ENCODE peak calls at places on chromosomes 3 and 15, in nine cellular contexts. One of them, this sample, is unnamed. For H3K27me3, the result is how much of the 10 kb centered on the place peaks cover.

GRCh38 chr3:25587526-25587925 is 77.2 kb downstream of the TOP2B start:
- DNase-seq in tibial artery: no peak
- DNase-seq in Peyer's patch: no peak
- DNase-seq in right atrium auricular region: no peak
- DNase-seq in CD4-positive, CD25-positive, alpha-beta regulatory T cell: no peak
- DNase-seq in AG04450: no peak
- DNase-seq in colonic mucosa: no peak
- DNase-seq in H7: no peak
- DNase-seq in heart left ventricle: no peak
- DNase-seq in this sample: no peak

GRCh38 chr3:106309274-106309673 is 440.5 kb upstream of the CBLB start:
- DNase-seq in right atrium auricular region: no peak
- DNase-seq in CD4-positive, CD25-positive, alpha-beta regulatory T cell: no peak
- DNase-seq in tibial artery: no peak
- DNase-seq in colonic mucosa: no peak
- DNase-seq in H7: peak
- DNase-seq in heart left ventricle: no peak
- DNase-seq in AG04450: no peak
- DNase-seq in Peyer's patch: no peak
- DNase-seq in this sample: no peak

GRCh38 chr3:81886081-81886480 is 124.6 kb upstream of the GBE1 start:
- DNase-seq in CD4-positive, CD25-positive, alpha-beta regulatory T cell: no peak
- DNase-seq in right atrium auricular region: no peak
- DNase-seq in heart left ventricle: no peak
- DNase-seq in colonic mucosa: no peak
- DNase-seq in Peyer's patch: no peak
- DNase-seq in tibial artery: no peak
- DNase-seq in H7: no peak
- DNase-seq in AG04450: no peak
- DNase-seq in this sample: no peak

GRCh38 chr3:157501863-157502262 is 1.4 kb downstream of the VEPH1 start:
- DNase-seq in right atrium auricular region: no peak
- DNase-seq in colonic mucosa: no peak
- DNase-seq in heart left ventricle: no peak
- DNase-seq in AG04450: no peak
- DNase-seq in CD4-positive, CD25-positive, alpha-beta regulatory T cell: no peak
- DNase-seq in H7: peak
- DNase-seq in tibial artery: no peak
- DNase-seq in Peyer's patch: no peak
- DNase-seq in this sample: no peak

GRCh38 chr3:37204314-37204713 is 29.9 kb upstream of the LRRFIP2 start:
- DNase-seq in AG04450: no peak
- DNase-seq in colonic mucosa: no peak
- DNase-seq in tibial artery: no peak
- DNase-seq in H7: no peak
- DNase-seq in heart left ventricle: no peak
- DNase-seq in CD4-positive, CD25-positive, alpha-beta regulatory T cell: no peak
- DNase-seq in Peyer's patch: no peak
- DNase-seq in right atrium auricular region: no peak
- DNase-seq in this sample: no peak

GRCh38 chr3:129599607-129600006 is 6.9 kb downstream of the PLXND1 start:
- DNase-seq in Peyer's patch: peak
- DNase-seq in right atrium auricular region: peak
- DNase-seq in CD4-positive, CD25-positive, alpha-beta regulatory T cell: no peak
- DNase-seq in AG04450: no peak
- DNase-seq in colonic mucosa: no peak
- DNase-seq in H7: peak
- DNase-seq in heart left ventricle: peak
- DNase-seq in tibial artery: peak
- DNase-seq in this sample: no peak

GRCh38 chr3:23264413-23264812 is 61.3 kb downstream of the UBE2E2 start:
- DNase-seq in Peyer's patch: no peak
- DNase-seq in right atrium auricular region: no peak
- DNase-seq in colonic mucosa: no peak
- DNase-seq in H7: no peak
- DNase-seq in tibial artery: no peak
- DNase-seq in CD4-positive, CD25-positive, alpha-beta regulatory T cell: no peak
- DNase-seq in heart left ventricle: no peak
- DNase-seq in AG04450: peak
- DNase-seq in this sample: no peak

GRCh38 chr3:39407773-39408492 is 1.4 kb downstream of the RPSA start:
- DNase-seq in tibial artery: no peak
- DNase-seq in AG04450: no peak
- DNase-seq in CD4-positive, CD25-positive, alpha-beta regulatory T cell: no peak
- DNase-seq in heart left ventricle: no peak
- DNase-seq in colonic mucosa: no peak
- DNase-seq in Peyer's patch: no peak
- DNase-seq in right atrium auricular region: no peak
- DNase-seq in H7: no peak
- DNase-seq in this sample: no peak

GRCh38 chr15:86863226-86863915 is 783.7 kb downstream of the AGBL1 start:
- DNase-seq in H7: no peak
- DNase-seq in AG04450: no peak
- DNase-seq in right atrium auricular region: no peak
- DNase-seq in heart left ventricle: peak
- DNase-seq in CD4-positive, CD25-positive, alpha-beta regulatory T cell: no peak
- DNase-seq in Peyer's patch: no peak
- DNase-seq in tibial artery: no peak
- DNase-seq in colonic mucosa: no peak
- DNase-seq in this sample: no peak

GRCh38 chr15:48355377-48355776 is 24.1 kb downstream of the DUT start:
- DNase-seq in right atrium auricular region: no peak
- DNase-seq in tibial artery: no peak
- DNase-seq in Peyer's patch: no peak
- DNase-seq in CD4-positive, CD25-positive, alpha-beta regulatory T cell: no peak
- DNase-seq in heart left ventricle: peak
- DNase-seq in H7: peak
- DNase-seq in AG04450: no peak
- DNase-seq in colonic mucosa: no peak
- DNase-seq in this sample: peak

GRCh38 chr3:72230774-72231379 is 445.9 kb upstream of the PROK2 start:
- DNase-seq in Peyer's patch: no peak
- DNase-seq in AG04450: no peak
- DNase-seq in colonic mucosa: no peak
- DNase-seq in H7: no peak
- DNase-seq in CD4-positive, CD25-positive, alpha-beta regulatory T cell: no peak
- DNase-seq in heart left ventricle: no peak
- DNase-seq in right atrium auricular region: no peak
- DNase-seq in tibial artery: no peak
- DNase-seq in this sample: no peak

GRCh38 chr15:31367730-31368344 is 41.2 kb downstream of the KLF13 start:
- DNase-seq in tibial artery: no peak
- DNase-seq in CD4-positive, CD25-positive, alpha-beta regulatory T cell: peak
- DNase-seq in H7: no peak
- DNase-seq in right atrium auricular region: no peak
- DNase-seq in Peyer's patch: peak
- DNase-seq in AG04450: no peak
- DNase-seq in colonic mucosa: no peak
- DNase-seq in heart left ventricle: no peak
- DNase-seq in this sample: peak

GRCh38 chr3:196207833-196208607 is 3.2 kb downstream of the ZDHHC19 start:
- DNase-seq in tibial artery: no peak
- DNase-seq in H7: peak
- DNase-seq in Peyer's patch: peak
- DNase-seq in colonic mucosa: peak
- DNase-seq in CD4-positive, CD25-positive, alpha-beta regulatory T cell: peak
- DNase-seq in right atrium auricular region: no peak
- DNase-seq in AG04450: no peak
- DNase-seq in heart left ventricle: peak
- DNase-seq in this sample: no peak

GRCh38 chr15:29770796-29771195 is 51.5 kb downstream of the TJP1 start:
- DNase-seq in right atrium auricular region: no peak
- DNase-seq in H7: no peak
- DNase-seq in CD4-positive, CD25-positive, alpha-beta regulatory T cell: no peak
- DNase-seq in heart left ventricle: no peak
- DNase-seq in AG04450: no peak
- DNase-seq in tibial artery: no peak
- DNase-seq in colonic mucosa: no peak
- DNase-seq in Peyer's patch: no peak
- DNase-seq in this sample: no peak

GRCh38 chr15:57312323-57313133 is 63.8 kb upstream of the CGNL1 start:
- DNase-seq in Peyer's patch: peak
- DNase-seq in H7: no peak
- DNase-seq in colonic mucosa: peak
- DNase-seq in heart left ventricle: peak
- DNase-seq in AG04450: no peak
- DNase-seq in right atrium auricular region: peak
- DNase-seq in CD4-positive, CD25-positive, alpha-beta regulatory T cell: no peak
- DNase-seq in tibial artery: no peak
- DNase-seq in this sample: no peak

GRCh38 chr3:50323614-50324199 is 1.2 kb upstream of the HYAL2 start:
- DNase-seq in Peyer's patch: no peak
- DNase-seq in heart left ventricle: peak
- DNase-seq in colonic mucosa: no peak
- DNase-seq in H7: no peak
- DNase-seq in CD4-positive, CD25-positive, alpha-beta regulatory T cell: no peak
- DNase-seq in tibial artery: peak
- DNase-seq in AG04450: no peak
- DNase-seq in right atrium auricular region: peak
- DNase-seq in this sample: no peak

GRCh38 chr3:17639257-17639656 is 103.2 kb downstream of the TBC1D5 start:
- DNase-seq in tibial artery: no peak
- DNase-seq in AG04450: peak
- DNase-seq in right atrium auricular region: no peak
- DNase-seq in H7: no peak
- DNase-seq in colonic mucosa: no peak
- DNase-seq in Peyer's patch: no peak
- DNase-seq in heart left ventricle: no peak
- DNase-seq in CD4-positive, CD25-positive, alpha-beta regulatory T cell: no peak
- DNase-seq in this sample: no peak

GRCh38 chr3:10514407-10515069 is 9.2 kb upstream of the ATP2B2 start:
- DNase-seq in right atrium auricular region: no peak
- DNase-seq in H7: no peak
- DNase-seq in heart left ventricle: no peak
- DNase-seq in tibial artery: no peak
- DNase-seq in CD4-positive, CD25-positive, alpha-beta regulatory T cell: no peak
- DNase-seq in colonic mucosa: no peak
- DNase-seq in AG04450: no peak
- DNase-seq in Peyer's patch: no peak
- DNase-seq in this sample: no peak

GRCh38 chr15:73051811-73052678 is at the start of gene NEO1:
- DNase-seq in tibial artery: peak
- DNase-seq in right atrium auricular region: peak
- DNase-seq in Peyer's patch: peak
- DNase-seq in H7: peak
- DNase-seq in CD4-positive, CD25-positive, alpha-beta regulatory T cell: peak
- DNase-seq in heart left ventricle: peak
- DNase-seq in colonic mucosa: peak
- DNase-seq in AG04450: no peak
- DNase-seq in this sample: peak
- H3K27me3 ChIP-seq in tibial artery: under half
- H3K27me3 ChIP-seq in right atrium auricular region: under half
- H3K27me3 ChIP-seq in Peyer's patch: under half
- H3K27me3 ChIP-seq in H7: under half
- H3K27me3 ChIP-seq in CD4-positive, CD25-positive, alpha-beta regulatory T cell: half or more
- H3K27me3 ChIP-seq in heart left ventricle: under half
- H3K27me3 ChIP-seq in colonic mucosa: under half
- H3K27me3 ChIP-seq in AG04450: under half
- H3K27me3 ChIP-seq in this sample: under half

DNA sequence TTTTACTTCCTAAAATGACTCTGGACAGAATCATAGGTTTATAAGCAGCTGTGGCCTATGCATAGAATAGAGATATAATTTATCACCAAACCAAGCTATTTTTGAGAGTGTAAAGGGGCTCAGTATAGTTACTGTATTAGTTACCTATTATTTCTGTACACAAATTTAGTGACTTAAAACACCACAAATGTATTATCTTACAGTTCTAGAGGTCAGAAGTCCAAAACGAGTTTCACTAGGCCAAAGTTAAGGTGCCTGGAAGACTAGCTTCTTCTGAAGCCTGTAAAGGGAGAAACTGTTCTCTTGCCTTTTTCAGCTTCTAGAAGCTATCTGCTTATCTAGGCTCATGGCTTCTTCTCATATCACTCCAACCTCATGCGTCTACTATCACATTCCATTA is 30.1 kb downstream of the CCDC54 start:
- DNase-seq in right atrium auricular region: no peak
- DNase-seq in colonic mucosa: no peak
- DNase-seq in CD4-positive, CD25-positive, alpha-beta regulatory T cell: no peak
- DNase-seq in Peyer's patch: no peak
- DNase-seq in H7: no peak
- DNase-seq in tibial artery: no peak
- DNase-seq in AG04450: no peak
- DNase-seq in heart left ventricle: no peak
- DNase-seq in this sample: no peak
- H3K27me3 ChIP-seq in right atrium auricular region: under half
- H3K27me3 ChIP-seq in colonic mucosa: under half
- H3K27me3 ChIP-seq in CD4-positive, CD25-positive, alpha-beta regulatory T cell: under half
- H3K27me3 ChIP-seq in Peyer's patch: under half
- H3K27me3 ChIP-seq in H7: under half
- H3K27me3 ChIP-seq in tibial artery: under half
- H3K27me3 ChIP-seq in AG04450: under half
- H3K27me3 ChIP-seq in heart left ventricle: under half
- H3K27me3 ChIP-seq in this sample: under half

GRCh38 chr15:78552597-78552996 is 12.4 kb downstream of the PSMA4 start:
- DNase-seq in H7: no peak
- DNase-seq in colonic mucosa: no peak
- DNase-seq in tibial artery: no peak
- DNase-seq in Peyer's patch: no peak
- DNase-seq in heart left ventricle: no peak
- DNase-seq in CD4-positive, CD25-positive, alpha-beta regulatory T cell: no peak
- DNase-seq in AG04450: no peak
- DNase-seq in right atrium auricular region: no peak
- DNase-seq in this sample: no peak
- H3K27me3 ChIP-seq in H7: under half
- H3K27me3 ChIP-seq in colonic mucosa: under half
- H3K27me3 ChIP-seq in tibial artery: under half
- H3K27me3 ChIP-seq in Peyer's patch: under half
- H3K27me3 ChIP-seq in heart left ventricle: under half
- H3K27me3 ChIP-seq in CD4-positive, CD25-positive, alpha-beta regulatory T cell: under half
- H3K27me3 ChIP-seq in AG04450: under half
- H3K27me3 ChIP-seq in right atrium auricular region: under half
- H3K27me3 ChIP-seq in this sample: under half

GRCh38 chr3:16533928-16534913 is 20.7 kb upstream of the RFTN1 start:
- DNase-seq in tibial artery: no peak
- DNase-seq in right atrium auricular region: no peak
- DNase-seq in AG04450: no peak
- DNase-seq in H7: no peak
- DNase-seq in CD4-positive, CD25-positive, alpha-beta regulatory T cell: no peak
- DNase-seq in Peyer's patch: no peak
- DNase-seq in heart left ventricle: no peak
- DNase-seq in colonic mucosa: no peak
- DNase-seq in this sample: no peak

GRCh38 chr3:16538505-16538904 is 25.0 kb upstream of the RFTN1 start:
- DNase-seq in colonic mucosa: no peak
- DNase-seq in CD4-positive, CD25-positive, alpha-beta regulatory T cell: no peak
- DNase-seq in right atrium auricular region: no peak
- DNase-seq in heart left ventricle: no peak
- DNase-seq in AG04450: no peak
- DNase-seq in Peyer's patch: no peak
- DNase-seq in H7: no peak
- DNase-seq in tibial artery: no peak
- DNase-seq in this sample: no peak

GRCh38 chr3:16534914-16535301 is 21.4 kb upstream of the RFTN1 start:
- DNase-seq in colonic mucosa: no peak
- DNase-seq in Peyer's patch: no peak
- DNase-seq in right atrium auricular region: no peak
- DNase-seq in CD4-positive, CD25-positive, alpha-beta regulatory T cell: no peak
- DNase-seq in H7: no peak
- DNase-seq in AG04450: no peak
- DNase-seq in tibial artery: no peak
- DNase-seq in heart left ventricle: no peak
- DNase-seq in this sample: no peak

GRCh38 chr3:16536344-16536663 is 22.8 kb upstream of the RFTN1 start:
- DNase-seq in AG04450: no peak
- DNase-seq in CD4-positive, CD25-positive, alpha-beta regulatory T cell: no peak
- DNase-seq in heart left ventricle: no peak
- DNase-seq in tibial artery: no peak
- DNase-seq in Peyer's patch: no peak
- DNase-seq in right atrium auricular region: no peak
- DNase-seq in colonic mucosa: no peak
- DNase-seq in H7: no peak
- DNase-seq in this sample: no peak

GRCh38 chr3:16536996-16537395 is 23.5 kb upstream of the RFTN1 start:
- DNase-seq in heart left ventricle: no peak
- DNase-seq in AG04450: no peak
- DNase-seq in colonic mucosa: no peak
- DNase-seq in tibial artery: no peak
- DNase-seq in H7: no peak
- DNase-seq in right atrium auricular region: no peak
- DNase-seq in Peyer's patch: no peak
- DNase-seq in CD4-positive, CD25-positive, alpha-beta regulatory T cell: no peak
- DNase-seq in this sample: no peak
- H3K27me3 ChIP-seq in heart left ventricle: under half
- H3K27me3 ChIP-seq in AG04450: under half
- H3K27me3 ChIP-seq in colonic mucosa: under half
- H3K27me3 ChIP-seq in tibial artery: under half
- H3K27me3 ChIP-seq in H7: under half
- H3K27me3 ChIP-seq in right atrium auricular region: under half
- H3K27me3 ChIP-seq in Peyer's patch: under half
- H3K27me3 ChIP-seq in CD4-positive, CD25-positive, alpha-beta regulatory T cell: under half
- H3K27me3 ChIP-seq in this sample: under half

This sample was measured in MM.1S.